ENCODE peak calls at places on chromosomes 11 and 22, in six cellular contexts. H is transverse colon, P is gastrocnemius medialis, U is esophagus squamous epithelium, Z is spleen, O is A549. Y is an unnamed sample.

GRCh38 chr11:68505596-68505995 is 45.0 kb downstream of the PPP6R3 start:
- DNase-seq in H (no peak), P (no peak), U (no peak), Z (no peak), O (no peak), Y (no peak)

GRCh38 chr11:2213384-2213842 is 41.8 kb upstream of the TH start:
- DNase-seq in H (no peak), P (no peak), U (no peak), Z (peak), O (no peak), Y (peak)

GRCh38 chr22:49691256-49691655 is 136.4 kb downstream of the BRD1 start:
- DNase-seq in H (no peak), P (no peak), U (no peak), Z (no peak), O (no peak), Y (no peak)

GRCh38 chr11:41306435-41306834 is 153.0 kb downstream of the LRRC4C start:
- DNase-seq in H (no peak), P (no peak), U (no peak), Z (no peak), O (no peak), Y (no peak)

GRCh38 chr11:128915148-128915519 is 24.0 kb downstream of the KCNJ5 start:
- DNase-seq in H (no peak), P (no peak), U (no peak), Z (peak), O (no peak), Y (no peak)

GRCh38 chr22:34296456-34296855 is 376.2 kb upstream of the LARGE1 start:
- DNase-seq in H (no peak), P (no peak), U (no peak), Z (no peak), O (no peak), Y (no peak)

GRCh38 chr11:16009021-16009420 is 347.3 kb downstream of the SOX6 start:
- DNase-seq in H (no peak), P (no peak), U (no peak), Z (no peak), O (no peak), Y (no peak)

GRCh38 chr11:130000552-130001176 is 2.0 kb downstream of the PRDM10 start:
- DNase-seq in H (no peak), P (no peak), U (no peak), Z (no peak), O (no peak), Y (no peak)

GRCh38 chr11:8871283-8871775 is 39.7 kb upstream of the AKIP1 start:
- DNase-seq in H (peak), P (peak), U (peak), Z (no peak), O (peak), Y (peak)

GRCh38 chr11:74121804-74122203 is 49.0 kb downstream of the C2CD3 start:
- DNase-seq in H (no peak), P (no peak), U (no peak), Z (no peak), O (no peak), Y (no peak)

GRCh38 chr11:70372076-70372475 is 26.3 kb upstream of the CTTN start:
- DNase-seq in H (no peak), P (no peak), U (no peak), Z (no peak), O (no peak), Y (no peak)

GRCh38 chr11:26953770-26954392 is 40.0 kb upstream of the FIBIN start:
- DNase-seq in H (no peak), P (no peak), U (no peak), Z (no peak), O (no peak), Y (no peak)

GRCh38 chr22:17997456-17997855 is 26.9 kb downstream of the MICAL3 start:
- DNase-seq in H (no peak), P (no peak), U (no peak), Z (no peak), O (peak), Y (peak)

GRCh38 chr22:34070051-34070450 is 149.8 kb upstream of the LARGE1 start:
- DNase-seq in H (no peak), P (no peak), U (no peak), Z (no peak), O (no peak), Y (no peak)

GRCh38 chr22:28222976-28223375 is 303.9 kb upstream of the PITPNB start:
- DNase-seq in H (no peak), P (no peak), U (no peak), Z (no peak), O (no peak), Y (no peak)

GRCh38 chr11:2691991-2692841 is 7.6 kb downstream of the KCNQ1OT1 start:
- DNase-seq in H (no peak), P (no peak), U (no peak), Z (peak), O (no peak), Y (peak)

GRCh38 chr11:2132874-2133480 is 6.2 kb downstream of the IGF2 start:
- DNase-seq in H (no peak), P (no peak), U (no peak), Z (no peak), O (no peak), Y (no peak)

GRCh38 chr11:72646024-72646423 is 28.2 kb downstream of the PDE2A start:
- DNase-seq in H (no peak), P (no peak), U (no peak), Z (no peak), O (no peak), Y (no peak)

GRCh38 chr22:23192133-23192532 is 11.8 kb downstream of the BCR start:
- DNase-seq in H (no peak), P (no peak), U (no peak), Z (no peak), O (no peak), Y (no peak)

GRCh38 chr22:48943567-48944432 is 883.9 kb downstream of the BRD1 start:
- DNase-seq in H (peak), P (no peak), U (no peak), Z (peak), O (peak), Y (peak)

GRCh38 chr11:17991799-17992433 is 20.9 kb downstream of the SERGEF start:
- DNase-seq in H (peak), P (no peak), U (no peak), Z (no peak), O (peak), Y (no peak)

GRCh38 chr22:42116848-42117424 is 13.7 kb downstream of the CYP2D6 start:
- DNase-seq in H (peak), P (no peak), U (no peak), Z (no peak), O (no peak), Y (no peak)

DNA sequence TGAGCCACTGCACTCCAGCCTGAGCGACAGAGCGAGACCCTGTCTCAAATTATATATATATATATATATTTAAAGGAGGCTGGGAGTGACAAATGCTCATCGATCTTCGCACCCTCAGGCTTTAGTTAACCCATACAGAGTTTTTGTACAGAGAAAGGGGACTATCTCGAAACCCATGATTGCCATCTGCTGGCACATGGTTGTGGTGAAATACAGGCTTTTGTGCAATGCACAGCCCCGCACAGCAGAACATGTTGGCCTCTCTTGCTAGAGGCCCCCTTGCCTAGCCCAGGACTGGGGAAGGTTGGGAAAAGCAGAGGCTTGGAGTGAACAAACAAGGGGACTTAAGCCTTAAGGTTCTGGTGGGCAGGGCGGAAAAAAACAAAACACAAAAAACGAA is 3.6 kb downstream of the MYBPC3 start:
- DNase-seq in H (no peak), P (no peak), U (no peak), Z (no peak), O (peak), Y (no peak)
- TF ChIP-seq CTCF in H (no peak), P (no peak), U (peak), Z (no peak), O (peak), Y (no peak)

GRCh38 chr11:111982019-111982464 is 43.2 kb upstream of the DLAT start:
- DNase-seq in H (peak), P (peak), U (no peak), Z (no peak), O (peak), Y (peak)
- TF ChIP-seq POLR2A in H (peak), P (no peak), U (no peak), Z (no peak), O (no peak), Y (no peak)

DNA sequence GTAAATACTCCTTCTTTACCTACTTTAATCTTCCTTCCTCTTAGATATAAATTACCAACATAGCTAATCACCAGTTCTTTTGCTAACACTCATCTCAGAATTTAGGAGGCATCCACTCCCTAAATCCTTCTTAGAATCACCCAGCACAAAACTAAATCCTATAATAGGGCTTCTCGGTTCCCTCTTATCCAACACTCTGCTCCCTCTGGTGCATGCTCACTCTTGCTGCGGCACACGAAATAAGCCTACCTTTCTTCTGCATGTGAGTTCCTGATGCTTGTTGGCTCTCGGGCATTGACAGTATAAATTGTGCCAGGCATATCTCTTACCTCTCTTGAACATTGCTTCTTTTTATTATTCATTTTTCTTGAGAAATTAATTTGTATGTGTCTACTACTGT is 61.0 kb downstream of the OR5AK2 start:
- DNase-seq in H (no peak), P (no peak), U (no peak), Z (no peak), O (no peak), Y (no peak)
- TF ChIP-seq CTCF in H (no peak), P (no peak), U (no peak), Z (no peak), O (no peak), Y (no peak)

DNA sequence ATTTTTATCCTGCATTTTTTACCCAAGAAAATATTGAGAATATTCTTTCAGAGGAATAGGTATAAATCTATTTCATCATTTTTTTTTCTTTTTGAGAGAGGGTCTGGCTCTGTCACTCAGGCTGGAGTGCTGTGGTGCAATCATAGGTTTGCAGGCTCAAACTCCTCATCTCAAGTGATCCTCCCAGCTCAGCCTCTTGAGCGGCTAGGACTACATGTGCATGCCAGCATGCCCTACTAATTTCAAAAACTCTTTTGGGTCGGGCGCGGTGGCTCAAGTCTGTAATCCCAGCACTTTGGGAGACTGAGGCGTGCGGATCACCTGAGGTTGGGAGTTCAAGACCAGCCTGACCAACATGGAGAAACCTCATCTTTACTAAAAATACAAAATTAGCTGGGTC is 20.3 kb upstream of the PTPRJ start:
- DNase-seq in H (no peak), P (no peak), U (no peak), Z (no peak), O (no peak), Y (no peak)
- TF ChIP-seq POLR2A in H (no peak), P (no peak), U (no peak), Z (no peak), O (no peak), Y (no peak)

DNA sequence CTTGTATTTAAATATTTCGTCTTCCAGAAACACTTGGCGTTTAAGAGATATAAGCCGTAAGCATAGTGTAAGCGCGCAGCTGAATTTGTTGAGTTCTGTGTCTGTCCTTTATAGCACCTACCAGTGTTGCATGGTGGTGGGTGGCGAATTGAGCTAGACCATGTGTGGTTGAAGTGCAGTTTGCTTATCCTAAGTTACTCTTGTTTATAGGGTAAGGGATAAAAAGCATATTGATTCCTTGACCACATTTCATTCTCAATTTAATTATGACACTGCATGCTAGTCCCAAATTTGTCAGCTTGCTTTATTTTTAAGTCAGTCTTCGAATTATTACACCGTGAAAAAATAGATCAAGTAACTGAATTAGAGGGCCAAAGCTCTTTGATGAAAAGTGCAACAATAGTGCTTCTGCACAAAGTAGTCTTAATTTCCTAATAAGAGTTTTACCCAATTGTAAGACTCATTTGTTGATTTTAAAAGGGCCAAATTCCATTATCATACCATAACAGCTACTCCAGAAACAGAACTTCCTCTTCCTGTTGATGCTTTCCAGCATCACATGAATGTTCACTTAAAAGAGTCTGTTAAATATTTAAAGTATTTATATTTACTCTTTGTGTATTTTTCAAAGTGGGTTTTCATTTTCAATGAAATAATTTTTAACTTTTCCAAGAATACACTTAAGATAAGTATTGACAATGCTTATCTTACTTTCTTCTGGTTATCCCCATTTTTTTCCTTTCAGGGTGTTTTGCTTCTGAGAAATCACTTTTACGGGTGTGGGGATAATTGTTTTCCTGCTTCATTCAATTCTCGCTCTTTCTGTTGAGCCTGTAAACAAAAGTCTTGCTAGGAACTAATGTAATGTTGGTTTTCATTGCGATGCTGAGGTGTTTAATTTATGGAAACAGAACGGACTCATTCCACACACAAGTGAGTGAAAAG is 2.0 kb downstream of the ARHGEF12 start:
- DNase-seq in H (no peak), P (no peak), U (no peak), Z (no peak), O (no peak), Y (no peak)
- TF ChIP-seq CTCF in H (no peak), P (no peak), U (no peak), Z (no peak), O (no peak), Y (no peak)

GRCh38 chr11:34415538-34415937 is 23.2 kb upstream of the CAT start:
- DNase-seq in H (no peak), P (no peak), U (no peak), Z (no peak), O (no peak), Y (no peak)
- TF ChIP-seq POLR2A in H (no peak), P (no peak), U (no peak), Z (no peak), O (no peak), Y (no peak)